ENCODE peak calls at places on chromosomes 1 and 21, in seven cellular contexts. W is GM23248, P is PC-3, N is neural progenitor cell, T is GM23338, B is MM.1S, H is HCT116. D is an unnamed sample.

GRCh38 chr1:53465023-53465957 is 6.1 kb downstream of the DMRTB1 start:
- DNase-seq in T (no peak), N (no peak), B (no peak), H (no peak), W (no peak), P (no peak), D (no peak)

GRCh38 chr1:236181059-236181458 is 38.7 kb downstream of the GPR137B start:
- DNase-seq in T (no peak), H (no peak), W (peak), N (no peak), B (no peak), P (peak), D (no peak)

GRCh38 chr1:99697570-99697969 is 51.7 kb downstream of the PALMD start:
- DNase-seq in N (no peak), T (no peak), W (no peak), B (no peak), P (no peak), H (no peak), D (no peak)

GRCh38 chr1:2570261-2570794 is 14.2 kb downstream of the TNFRSF14 start:
- DNase-seq in T (no peak), P (no peak), B (no peak), W (no peak), N (no peak), H (no peak), D (no peak)

GRCh38 chr1:85596531-85596930 is 16.0 kb downstream of the CCN1 start:
- DNase-seq in B (no peak), H (no peak), T (no peak), P (no peak), N (no peak), W (no peak), D (no peak)

GRCh38 chr1:16443975-16444745 is 3.6 kb downstream of the NECAP2 start:
- DNase-seq in N (no peak), H (no peak), T (no peak), P (no peak), W (no peak), B (peak), D (no peak)

GRCh38 chr1:197994907-197995407 is 77.8 kb downstream of the LHX9 start:
- DNase-seq in H (no peak), N (no peak), T (no peak), B (no peak), P (no peak), W (no peak), D (peak)

GRCh38 chr1:145871994-145872411 is 13.1 kb upstream of the PIAS3 start:
- DNase-seq in P (no peak), N (peak), H (no peak), W (peak), T (peak), B (peak), D (no peak)

GRCh38 chr1:64653466-64653865 is 91.4 kb upstream of the RAVER2 start:
- DNase-seq in P (no peak), N (no peak), B (no peak), T (no peak), W (peak), H (no peak), D (no peak)

GRCh38 chr21:28132713-28133112 is 860.0 kb downstream of the LTN1 start:
- DNase-seq in P (no peak), H (no peak), N (no peak), B (no peak), T (no peak), W (no peak), D (no peak)

GRCh38 chr1:100972185-100972584 is 53.4 kb downstream of the DPH5 start:
- DNase-seq in N (no peak), P (no peak), H (no peak), W (no peak), T (no peak), B (no peak), D (no peak)

GRCh38 chr1:159921700-159922498 is 3.4 kb downstream of the TAGLN2 start:
- DNase-seq in T (no peak), P (no peak), H (no peak), W (peak), B (no peak), N (no peak), D (no peak)

GRCh38 chr1:94739521-94740061 is 80.6 kb upstream of the SLC44A3 start:
- DNase-seq in B (no peak), T (no peak), P (peak), H (no peak), W (peak), N (no peak), D (no peak)

GRCh38 chr1:177659259-177659658 is 310.6 kb downstream of the SEC16B start:
- DNase-seq in N (no peak), T (no peak), H (no peak), B (no peak), P (no peak), W (no peak), D (no peak)

GRCh38 chr1:16231331-16232315 is 5.4 kb downstream of the CPLANE2 start:
- DNase-seq in H (no peak), T (no peak), W (no peak), B (no peak), N (no peak), P (no peak), D (no peak)

GRCh38 chr21:32603131-32603530 is 9.0 kb downstream of the CFAP298 start:
- DNase-seq in N (no peak), B (no peak), W (no peak), T (no peak), P (no peak), H (no peak), D (no peak)

GRCh38 chr1:208437416-208437815 is 193.2 kb upstream of the PLXNA2 start:
- DNase-seq in B (peak), N (no peak), P (peak), T (no peak), W (peak), H (no peak), D (no peak)

GRCh38 chr1:199057284-199057683 is 418.4 kb downstream of the PTPRC start:
- DNase-seq in H (no peak), B (no peak), N (no peak), W (no peak), P (no peak), T (no peak), D (no peak)

GRCh38 chr1:178819123-178819522 is 51.8 kb downstream of the ANGPTL1 start:
- DNase-seq in N (peak), P (peak), H (no peak), T (peak), B (no peak), W (peak), D (peak)

GRCh38 chr1:186374313-186375151 is 521 bp downstream of the TPR start:
- DNase-seq in N (peak), T (peak), P (peak), W (peak), H (peak), B (peak), D (peak)

GRCh38 chr1:57423135-57424131 is at the start of gene DAB1:
- DNase-seq in N (peak), B (peak), W (peak), T (peak), H (no peak), P (no peak), D (peak)

GRCh38 chr1:96360036-96360795 is 361.4 kb upstream of the PTBP2 start:
- DNase-seq in H (no peak), T (no peak), P (peak), W (peak), N (no peak), B (no peak), D (no peak)

GRCh38 chr1:62325076-62325475 is 5.8 kb upstream of the KANK4 start:
- DNase-seq in W (peak), N (no peak), P (peak), H (no peak), B (no peak), T (no peak), D (peak)

GRCh38 chr1:40774266-40774998 is 9.2 kb upstream of the KCNQ4 start:
- DNase-seq in H (peak), B (peak), W (peak), N (peak), P (peak), T (peak), D (peak)

GRCh38 chr1:41884256-41885240 is 34.2 kb downstream of the HIVEP3 start:
- DNase-seq in P (no peak), W (no peak), T (peak), N (no peak), H (no peak), B (no peak), D (no peak)

GRCh38 chr1:39398278-39399010 is 93.0 kb upstream of the BMP8A start:
- DNase-seq in N (peak), H (peak), P (peak), B (peak), W (peak), T (peak), D (peak)

GRCh38 chr1:43366179-43366578 is 1.6 kb downstream of the ELOVL1 start:
- DNase-seq in N (peak), W (no peak), T (peak), H (no peak), B (no peak), P (peak), D (peak)

GRCh38 chr1:107669996-107670395 is 295.0 kb downstream of the VAV3 start:
- DNase-seq in N (no peak), W (peak), H (no peak), P (peak), B (no peak), T (no peak), D (no peak)

GRCh38 chr1:40861227-40862003 is 748 bp downstream of the CITED4 start:
- DNase-seq in H (no peak), B (no peak), T (peak), P (no peak), N (peak), W (peak), D (peak)

GRCh38 chr1:156748670-156749428 is 2.6 kb downstream of the HDGF start:
- DNase-seq in P (peak), W (peak), T (no peak), B (no peak), N (no peak), H (no peak), D (peak)

GRCh38 chr1:155192346-155193274 is 15.1 kb downstream of the THBS3 start:
- DNase-seq in N (peak), P (peak), T (peak), B (no peak), W (no peak), H (no peak), D (peak)

GRCh38 chr1:57269621-57270235 is 154.1 kb downstream of the DAB1 start:
- DNase-seq in N (peak), T (no peak), P (no peak), W (no peak), B (no peak), H (no peak), D (no peak)

GRCh38 chr1:31931241-31932225 is 6.6 kb downstream of the PTP4A2 start:
- DNase-seq in W (peak), T (peak), P (peak), H (no peak), N (no peak), B (no peak), D (peak)

GRCh38 chr1:187685338-187685737 is 856.6 kb downstream of the PLA2G4A start:
- DNase-seq in W (peak), P (peak), T (no peak), B (no peak), H (no peak), N (no peak), D (no peak)

DNA sequence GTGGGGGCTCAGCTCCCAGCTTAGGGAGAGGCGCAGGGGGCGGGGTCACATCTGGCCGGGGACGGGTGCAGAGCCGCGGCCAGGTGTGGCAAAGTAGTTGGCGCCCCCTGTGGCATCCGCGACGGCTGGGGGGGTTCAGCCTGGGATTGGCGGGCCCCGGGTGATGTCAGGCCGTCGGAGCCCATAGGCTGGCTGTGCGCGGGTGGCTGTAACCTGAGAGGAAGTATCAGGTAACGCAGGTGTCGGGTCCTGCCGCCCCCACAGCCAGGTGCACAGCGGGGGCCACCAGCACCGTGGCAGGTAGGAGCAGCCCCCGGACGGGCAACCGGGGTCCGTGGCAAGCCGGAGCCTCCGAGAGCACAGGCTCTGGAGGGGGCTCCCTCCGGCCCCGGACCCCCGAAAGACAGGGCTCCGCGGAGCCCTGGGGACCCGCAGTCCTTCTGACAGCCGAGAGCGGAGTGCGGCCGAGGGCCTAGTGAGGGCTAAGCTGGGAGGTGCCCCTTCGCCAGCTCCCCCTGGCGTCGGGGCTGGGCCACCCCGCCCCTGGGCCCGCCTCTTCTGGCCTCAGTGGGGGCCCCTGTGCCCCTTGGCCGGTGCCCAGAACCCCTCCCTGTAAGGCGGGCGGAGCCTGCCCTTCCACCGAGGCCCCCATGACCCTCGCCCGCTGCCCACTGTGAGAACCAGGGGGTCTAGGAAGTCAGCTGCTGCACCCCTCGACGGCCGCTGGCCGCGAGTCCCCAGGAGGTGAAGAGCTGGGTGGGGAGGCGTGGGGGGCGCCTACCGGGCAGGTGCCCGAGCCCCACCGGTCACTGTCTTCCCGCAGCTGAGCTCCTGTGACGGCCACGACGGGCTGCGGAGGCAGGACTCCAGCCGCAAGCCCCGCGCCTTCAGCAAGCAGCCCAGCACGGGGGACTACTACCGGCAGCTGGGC is 17.9 kb downstream of the TNFRSF25 start:
- DNase-seq in N (peak), W (no peak), T (peak), P (peak), H (peak), B (peak), D (peak)
- TF ChIP-seq EZH2 in N (no peak), W (peak), T (no peak), P (peak), H (no peak), B (no peak), D (peak)

DNA sequence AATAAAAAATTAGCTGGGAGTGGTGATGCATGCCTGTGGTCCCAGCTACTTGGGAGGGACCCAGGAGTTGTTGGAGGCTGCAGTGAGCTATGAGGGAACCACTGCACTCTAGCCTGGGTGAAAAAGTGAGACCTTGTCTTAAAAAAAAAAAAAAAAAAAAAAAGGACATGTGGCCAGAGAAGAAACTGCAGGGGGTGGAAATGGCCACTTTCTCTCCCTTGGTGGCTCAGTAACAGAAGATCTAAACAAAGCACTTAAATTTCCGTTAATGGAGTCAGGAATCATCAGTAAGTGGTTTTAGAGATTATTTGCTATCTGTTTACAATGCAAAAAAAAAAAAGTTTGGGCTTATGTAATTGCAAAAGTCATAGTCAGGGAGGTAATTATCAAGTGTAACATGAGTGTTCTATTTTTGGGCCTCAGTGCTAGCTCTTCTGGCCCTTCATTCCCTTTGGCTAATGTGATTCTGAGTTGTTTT is 19.3 kb upstream of the OPRD1 start:
- DNase-seq in B (no peak), N (no peak), T (peak), W (no peak), H (no peak), P (no peak), D (no peak)
- TF ChIP-seq EZH2phosphoT487 in B (no peak), N (no peak), T (no peak), W (no peak), H (no peak), P (no peak), D (no peak)

DNA sequence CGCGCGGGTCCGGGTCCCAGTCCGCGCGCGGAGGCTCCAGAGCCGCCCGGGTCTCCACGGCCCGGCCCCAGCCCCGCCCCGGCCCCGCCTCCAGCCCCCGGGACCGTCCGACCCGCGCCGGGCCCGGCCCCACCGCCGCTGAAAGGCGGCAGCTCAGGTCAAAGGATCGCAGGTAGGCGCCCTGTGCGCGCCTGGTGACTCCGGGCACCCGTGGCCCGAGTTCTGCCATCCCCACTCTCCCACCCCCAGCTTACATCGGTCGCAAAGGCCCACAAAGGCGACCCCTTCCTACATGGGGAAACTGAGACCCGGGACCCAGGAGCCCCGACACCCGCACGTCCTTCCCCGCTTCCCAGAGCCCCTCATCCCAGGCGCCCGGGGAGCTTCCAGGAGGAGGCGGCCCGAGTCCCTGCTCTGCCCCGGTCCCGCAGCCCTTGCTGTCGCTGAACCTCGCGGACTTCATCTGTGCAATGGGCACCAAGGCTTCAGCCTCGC is at the start of gene TMEM200B:
- DNase-seq in H (no peak), N (no peak), P (no peak), W (peak), B (no peak), T (peak), D (peak)
- TF ChIP-seq EZH2 in H (no peak), N (peak), P (no peak), W (no peak), B (no peak), T (peak), D (no peak)

GRCh38 chr21:43266534-43266933 is 97.7 kb downstream of the CRYAA start:
- DNase-seq in P (no peak), H (no peak), B (no peak), W (peak), T (no peak), N (no peak), D (no peak)
- TF ChIP-seq EZH2phosphoT487 in P (no peak), H (no peak), B (no peak), W (no peak), T (no peak), N (no peak), D (no peak)

DNA sequence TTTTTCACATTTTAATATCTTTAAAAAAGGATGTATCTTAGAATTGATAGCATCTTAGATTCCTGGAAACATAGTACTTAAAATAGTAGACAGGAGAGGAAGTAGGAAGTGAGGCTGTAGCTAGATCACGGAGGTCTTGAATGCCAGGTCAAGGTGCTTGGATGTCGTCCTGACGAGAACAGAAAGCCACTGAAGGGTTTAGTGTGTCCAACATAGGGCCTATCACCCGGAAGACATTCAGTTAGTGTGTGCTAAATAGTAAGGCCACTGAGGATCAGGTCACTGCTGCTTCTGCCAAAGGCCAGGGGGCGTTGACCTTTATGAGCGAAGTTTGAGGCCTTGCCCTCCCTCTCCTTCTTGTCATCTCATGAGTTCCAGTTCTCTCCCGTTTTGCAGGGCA is 35.7 kb downstream of the RAB3B start:
- DNase-seq in T (no peak), N (no peak), H (no peak), B (no peak), P (no peak), W (no peak), D (no peak)
- TF ChIP-seq EZH2 in T (no peak), N (no peak), H (no peak), B (no peak), P (no peak), W (no peak), D (no peak)

DNA sequence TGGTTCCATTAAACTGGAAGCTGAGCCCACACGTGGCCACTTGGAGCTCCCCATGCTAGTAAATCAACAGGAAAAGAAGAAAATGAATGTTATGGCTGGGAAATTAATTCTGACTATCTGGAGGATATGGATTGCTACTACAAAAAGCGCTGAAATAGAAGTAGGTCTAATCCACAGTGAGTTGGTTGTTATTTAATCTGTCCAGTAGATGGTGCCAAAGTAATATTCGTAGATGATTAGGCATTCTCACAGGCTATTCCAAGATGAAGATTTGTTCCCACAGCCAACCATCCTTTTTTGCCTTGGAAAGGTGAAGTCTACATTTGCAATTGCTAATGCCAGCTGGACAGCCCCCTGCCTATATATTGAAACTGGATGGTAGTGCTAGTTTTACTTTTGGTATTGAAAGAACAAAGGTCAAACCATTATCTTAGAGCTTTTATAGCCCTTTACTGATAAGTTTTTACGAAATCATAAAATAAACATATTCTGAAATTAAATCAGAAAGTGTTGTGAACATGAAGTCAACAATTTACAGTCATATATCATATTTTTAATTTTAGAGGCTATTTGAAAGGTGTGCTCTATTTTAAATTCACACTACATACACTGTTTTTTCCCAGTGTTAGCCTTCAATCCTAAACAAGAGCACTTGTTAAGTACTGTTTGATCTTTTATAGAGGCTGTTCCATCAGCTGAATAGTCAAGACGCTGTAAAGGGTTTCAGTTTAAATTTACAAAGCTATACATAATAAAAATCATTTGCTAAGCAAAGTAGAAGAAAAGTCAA is 43.9 kb downstream of the RBM11 start:
- DNase-seq in P (peak), H (peak), N (peak), W (peak), B (peak), T (peak), D (peak)
- TF ChIP-seq EZH2phosphoT487 in P (no peak), H (no peak), N (no peak), W (no peak), B (no peak), T (no peak), D (no peak)

GRCh38 chr1:77290576-77290975 is 8.8 kb downstream of the AK5 start:
- DNase-seq in W (peak), H (no peak), T (no peak), N (no peak), B (no peak), P (no peak), D (no peak)

GRCh38 chr1:77287535-77287934 is 5.7 kb downstream of the AK5 start:
- DNase-seq in P (no peak), N (no peak), W (no peak), H (no peak), B (no peak), T (no peak), D (no peak)

GRCh38 chr1:77288275-77288674 is 6.5 kb downstream of the AK5 start:
- DNase-seq in H (no peak), B (no peak), P (peak), N (no peak), T (no peak), W (peak), D (no peak)

GRCh38 chr1:77292551-77292950 is 10.7 kb downstream of the AK5 start:
- DNase-seq in W (no peak), T (no peak), N (no peak), B (no peak), P (no peak), H (no peak), D (no peak)
- TF ChIP-seq EZH2 in W (no peak), T (no peak), N (no peak), B (no peak), P (no peak), H (no peak), D (no peak)